ENCODE peak calls at places on chromosomes 5 and 9, in six cellular contexts. Y is esophagus squamous epithelium; K is posterior cingulate gyrus; X is naive thymus-derived CD8-positive, alpha-beta T cell; L is hepatocyte; S is GM04504. H is an unnamed sample.

GRCh38 chr5:122493091-122493775 is 181.2 kb downstream of the SNCAIP start:
- DNase-seq in Y (no peak), S (no peak), K (no peak), L (peak; percentile 47), X (no peak), H (no peak)

GRCh38 chr5:134111741-134112647 is 2.5 kb upstream of the TCF7 start:
- DNase-seq in L (peak; percentile 47), X (no peak), S (no peak), Y (no peak), K (no peak), H (no peak)

GRCh38 chr9:12351293-12351852 is 341.8 kb upstream of the TYRP1 start:
- DNase-seq in L (no peak), S (no peak), X (no peak), Y (no peak), K (no peak), H (no peak)

GRCh38 chr9:134475051-134475790 is 149.0 kb downstream of the RXRA start:
- DNase-seq in X (peak; percentile 67), Y (no peak), S (peak; percentile 77), L (peak; percentile 87), K (no peak), H (no peak)

GRCh38 chr5:52999357-52999949 is 10.3 kb downstream of the ITGA2 start:
- DNase-seq in X (no peak), S (no peak), L (no peak), K (no peak), Y (no peak), H (no peak)

GRCh38 chr5:52801329-52801728 is 13.6 kb downstream of the ITGA1 start:
- DNase-seq in L (peak; percentile 22), K (no peak), X (no peak), Y (no peak), S (no peak), H (no peak)

GRCh38 chr5:16856531-16856930 is 79.6 kb downstream of the MYO10 start:
- DNase-seq in S (no peak), Y (no peak), K (no peak), L (no peak), X (no peak), H (no peak)

GRCh38 chr5:74418709-74419108 is 221.8 kb downstream of the ENC1 start:
- DNase-seq in S (no peak), L (peak; percentile 68), K (no peak), X (no peak), Y (no peak), H (no peak)

GRCh38 chr9:125843646-125844045 is 96.5 kb downstream of the PBX3 start:
- DNase-seq in X (no peak), Y (no peak), L (no peak), K (no peak), S (no peak), H (no peak)

GRCh38 chr9:119951090-119951489 is 581.9 kb upstream of the BRINP1 start:
- DNase-seq in Y (no peak), X (no peak), L (no peak), K (no peak), S (peak; percentile 72), H (no peak)

GRCh38 chr9:133978226-133979123 is 13.6 kb downstream of the VAV2 start:
- DNase-seq in K (no peak), Y (no peak), L (no peak), S (no peak), X (no peak), H (no peak)

GRCh38 chr5:168424506-168425298 is 61.6 kb upstream of the RARS1 start:
- DNase-seq in Y (no peak), K (no peak), S (no peak), L (no peak), X (no peak), H (no peak)

GRCh38 chr9:109974143-109974917 is 194.3 kb downstream of the PALM2AKAP2 start:
- DNase-seq in X (no peak), K (peak; percentile 15), Y (no peak), L (no peak), S (no peak), H (no peak)

GRCh38 chr9:72574156-72574810 is 52.9 kb downstream of the TMC1 start:
- DNase-seq in L (no peak), X (no peak), S (no peak), K (no peak), Y (no peak), H (no peak)

GRCh38 chr9:85662558-85662957 is 79.2 kb downstream of the AGTPBP1 start:
- DNase-seq in X (no peak), L (no peak), S (no peak), Y (no peak), K (no peak), H (no peak)

GRCh38 chr9:70618784-70619183 is 204.3 kb upstream of the KLF9 start:
- DNase-seq in K (no peak), S (no peak), Y (no peak), X (no peak), L (no peak), H (no peak)

GRCh38 chr9:2859776-2860379 is 16.0 kb upstream of the PUM3 start:
- DNase-seq in L (peak; percentile 81), K (peak; percentile 60), Y (no peak), S (no peak), X (peak; percentile 17), H (no peak)

GRCh38 chr5:118405650-118406061 is 582.7 kb downstream of the DTWD2 start:
- DNase-seq in Y (no peak), S (no peak), L (peak; percentile 7), K (no peak), X (no peak), H (no peak)

GRCh38 chr9:23851024-23851629 is 25.1 kb upstream of the ELAVL2 start:
- DNase-seq in X (no peak), L (peak; percentile 52), K (peak; percentile 42), S (no peak), Y (no peak), H (no peak)

GRCh38 chr5:145999208-145999607 is 62.8 kb downstream of the SH3RF2 start:
- DNase-seq in Y (no peak), S (no peak), L (no peak), X (no peak), K (no peak), H (no peak)

GRCh38 chr9:137431416-137431931 is 8.3 kb downstream of the NOXA1 start:
- DNase-seq in X (no peak), S (no peak), L (no peak), Y (no peak), K (no peak), H (no peak)

GRCh38 chr5:8633259-8633658 is 764.3 kb downstream of the MTRR start:
- DNase-seq in S (no peak), L (no peak), Y (no peak), K (no peak), X (no peak), H (no peak)

GRCh38 chr5:32283539-32284377 is 29.0 kb downstream of the MTMR12 start:
- DNase-seq in X (no peak), Y (no peak), L (no peak), K (no peak), S (no peak), H (no peak)

GRCh38 chr5:42990892-42991291 is 49.2 kb downstream of the ANXA2R start:
- DNase-seq in L (no peak), S (no peak), K (no peak), Y (no peak), X (no peak), H (no peak)

GRCh38 chr5:14185336-14186131 is 42.4 kb downstream of the TRIO start:
- DNase-seq in X (no peak), Y (no peak), K (peak; percentile 31), L (no peak), S (no peak), H (no peak)

GRCh38 chr5:89473196-89473595 is 590.2 kb upstream of the MEF2C start:
- DNase-seq in S (no peak), L (no peak), K (no peak), X (no peak), Y (no peak), H (no peak)

GRCh38 chr5:17190799-17191391 is 26.5 kb upstream of the BASP1 start:
- DNase-seq in L (peak; percentile 38), X (no peak), K (no peak), Y (no peak), S (no peak), H (no peak)

GRCh38 chr5:76744632-76745031 is 28.7 kb downstream of the F2R start:
- DNase-seq in K (no peak), Y (no peak), X (no peak), L (no peak), S (no peak), H (no peak)

GRCh38 chr5:179113143-179113530 is 53.0 kb downstream of the ZNF354C start:
- DNase-seq in L (no peak), S (no peak), Y (no peak), K (no peak), X (no peak), H (no peak)

GRCh38 chr5:82720213-82720612 is 357.0 kb downstream of the TMEM167A start:
- DNase-seq in K (no peak), S (no peak), X (no peak), Y (no peak), L (no peak), H (no peak)

GRCh38 chr9:131608469-131609115 is 63.3 kb downstream of the PRRT1B start:
- DNase-seq in Y (no peak), K (peak; percentile 67), S (peak; percentile 70), L (peak; percentile 84), X (no peak), H (no peak)

GRCh38 chr5:172775326-172776234 is 4.6 kb upstream of the DUSP1 start:
- DNase-seq in L (peak; percentile 88), S (peak; percentile 92), Y (no peak), K (no peak), X (no peak), H (no peak)

GRCh38 chr5:158236511-158237335 is 377.8 kb upstream of the CLINT1 start:
- DNase-seq in K (no peak), S (no peak), X (no peak), Y (no peak), L (no peak), H (no peak)

GRCh38 chr5:163408311-163408923 is 29.0 kb upstream of the CCNG1 start:
- DNase-seq in S (peak; percentile 35), X (peak; percentile 60), L (peak; percentile 68), K (peak; percentile 66), Y (no peak), H (peak; percentile 47)

GRCh38 chr5:59275537-59276276 is 617.8 kb downstream of the PDE4D start:
- DNase-seq in K (no peak), X (no peak), S (no peak), L (peak; percentile 68), Y (no peak), H (no peak)